ENCODE peak calls at places on chromosomes 6 and 20, in four cellular contexts. One of them, this sample, is unnamed.

GRCh38 chr6:87391334-87391733 is 16.4 kb upstream of the CFAP206 start:
- DNase-seq in fibroblast of lung: no peak
- DNase-seq in hippocampal formation: peak; percentile 2
- DNase-seq in HS-27A: no peak
- DNase-seq in this sample: peak; percentile 48

GRCh38 chr6:106035655-106036054 is 50.5 kb upstream of the PRDM1 start:
- DNase-seq in hippocampal formation: no peak
- DNase-seq in HS-27A: no peak
- DNase-seq in fibroblast of lung: no peak
- DNase-seq in this sample: no peak

GRCh38 chr6:142271476-142271875 is 30.3 kb upstream of the ADGRG6 start:
- DNase-seq in fibroblast of lung: peak; percentile 6
- DNase-seq in HS-27A: no peak
- DNase-seq in hippocampal formation: no peak
- DNase-seq in this sample: peak; percentile 31

GRCh38 chr6:34235605-34236422 is 859 bp upstream of the HMGA1 start:
- DNase-seq in fibroblast of lung: peak; percentile 91
- DNase-seq in HS-27A: no peak
- DNase-seq in hippocampal formation: no peak
- DNase-seq in this sample: peak; percentile 67

GRCh38 chr20:54058420-54059139 is 11.8 kb downstream of the BCAS1 start:
- DNase-seq in HS-27A: no peak
- DNase-seq in hippocampal formation: no peak
- DNase-seq in fibroblast of lung: no peak
- DNase-seq in this sample: no peak

GRCh38 chr20:43448748-43449535 is 8.8 kb upstream of the SRSF6 start:
- DNase-seq in fibroblast of lung: peak; percentile 25
- DNase-seq in hippocampal formation: no peak
- DNase-seq in HS-27A: no peak
- DNase-seq in this sample: peak; percentile 58

GRCh38 chr6:6907286-6907685 is 200.5 kb upstream of the RREB1 start:
- DNase-seq in hippocampal formation: no peak
- DNase-seq in HS-27A: no peak
- DNase-seq in fibroblast of lung: no peak
- DNase-seq in this sample: no peak

GRCh38 chr6:31293343-31293742 is 21.5 kb upstream of the HLA-C start:
- DNase-seq in HS-27A: no peak
- DNase-seq in hippocampal formation: no peak
- DNase-seq in fibroblast of lung: peak; percentile 30
- DNase-seq in this sample: peak; percentile 58

GRCh38 chr6:37049990-37050853 is 44.8 kb downstream of the FGD2 start:
- DNase-seq in fibroblast of lung: no peak
- DNase-seq in hippocampal formation: peak; percentile 16
- DNase-seq in HS-27A: no peak
- DNase-seq in this sample: no peak